ENCODE peak calls at places on chromosome 17, in seven cellular contexts. L is psoas muscle, P is PC-3, Z is AG04450, K is tibial artery, B is HFF-Myc, D is coronary artery. X is an unnamed sample.
A peak's percentile ranks its signal among the peaks of the same experiment; 100 is the strongest.

GRCh38 chr17:14316131-14316854 is 15.4 kb downstream of the HS3ST3B1 start:
- DNase-seq in L (no peak), P (no peak), Z (no peak), K (no peak), B (no peak), D (no peak), X (peak; percentile 26)

GRCh38 chr17:46771601-46772012 is 46.9 kb downstream of the WNT3 start:
- DNase-seq in L (no peak), P (peak; percentile 42), Z (no peak), K (no peak), B (no peak), D (no peak), X (no peak)

GRCh38 chr17:75181608-75182318 is 996 bp downstream of the SUMO2 start:
- DNase-seq in L (peak; percentile 33), P (no peak), Z (no peak), K (peak; percentile 23), B (no peak), D (peak; percentile 73), X (peak; percentile 50)

GRCh38 chr17:81348097-81349055 is 46.9 kb upstream of the BAHCC1 start:
- DNase-seq in L (no peak), P (no peak), Z (no peak), K (no peak), B (no peak), D (no peak), X (no peak)

GRCh38 chr17:37220609-37220953 is 155.2 kb upstream of the C17orf78 start:
- DNase-seq in L (no peak), P (peak; percentile 4), Z (peak; percentile 16), K (no peak), B (no peak), D (no peak), X (peak; percentile 57)

GRCh38 chr17:64236827-64237403 is 26.1 kb downstream of the TEX2 start:
- DNase-seq in L (no peak), P (peak; percentile 46), Z (no peak), K (no peak), B (no peak), D (no peak), X (peak; percentile 45)

GRCh38 chr17:81403671-81404534 is 8.6 kb downstream of the BAHCC1 start:
- DNase-seq in L (peak; percentile 43), P (no peak), Z (no peak), K (peak; percentile 67), B (no peak), D (no peak), X (no peak)

GRCh38 chr17:18921912-18922451 is 30.0 kb upstream of the SLC5A10 start:
- DNase-seq in L (no peak), P (peak; percentile 94), Z (peak; percentile 13), K (no peak), B (no peak), D (no peak), X (no peak)

GRCh38 chr17:80629298-80630028 is 84.8 kb downstream of the RPTOR start:
- DNase-seq in L (no peak), P (no peak), Z (no peak), K (no peak), B (no peak), D (no peak), X (no peak)

GRCh38 chr17:82018152-82019041 is 4.3 kb downstream of the CENPX start:
- DNase-seq in L (no peak), P (no peak), Z (no peak), K (no peak), B (no peak), D (no peak), X (no peak)

GRCh38 chr17:71501716-71502115 is 619.1 kb upstream of the SOX9 start:
- DNase-seq in L (no peak), P (no peak), Z (no peak), K (no peak), B (no peak), D (no peak), X (no peak)

GRCh38 chr17:55677449-55677848 is 45.2 kb downstream of the TMEM100 start:
- DNase-seq in L (no peak), P (no peak), Z (no peak), K (no peak), B (no peak), D (no peak), X (no peak)
- H3K4me3 ChIP-seq in L (no peak overlapping the region), P (no peak overlapping the region), Z (no peak overlapping the region), K (no peak overlapping the region), B (no peak overlapping the region), D (no peak overlapping the region), X (no peak overlapping the region)

GRCh38 chr17:9002610-9003354 is 18.5 kb upstream of the NTN1 start:
- DNase-seq in L (peak; percentile 27), P (no peak), Z (no peak), K (no peak), B (no peak), D (no peak), X (peak; percentile 82)
- H3K4me3 ChIP-seq in L (peak overlapping the region; percentile 56), P (no peak overlapping the region), Z (no peak overlapping the region), K (peak overlapping the region; percentile 60), B (no peak overlapping the region), D (peak overlapping the region; percentile 71), X (peak overlapping the region; percentile 66)

GRCh38 chr17:58487589-58488427 is at the start of gene HSF5:
- DNase-seq in L (peak; percentile 28), P (no peak), Z (no peak), K (no peak), B (no peak), D (no peak), X (no peak)
- H3K4me3 ChIP-seq in L (no peak within 1 kb of the TSS), P (no peak within 1 kb of the TSS), Z (no peak within 1 kb of the TSS), K (no peak within 1 kb of the TSS), B (no peak within 1 kb of the TSS), D (peak within 1 kb of the TSS; percentile 46), X (no peak within 1 kb of the TSS)

GRCh38 chr17:4583796-4584124 is 569 bp upstream of the SMTNL2 start:
- DNase-seq in L (no peak), P (no peak), Z (no peak), K (no peak), B (no peak), D (no peak), X (peak; percentile 81)
- H3K4me3 ChIP-seq in L (peak overlapping the region; percentile 81), P (no peak overlapping the region), Z (no peak overlapping the region), K (peak overlapping the region; percentile 48), B (no peak overlapping the region), D (peak overlapping the region; percentile 67), X (peak overlapping the region; percentile 54)

DNA sequence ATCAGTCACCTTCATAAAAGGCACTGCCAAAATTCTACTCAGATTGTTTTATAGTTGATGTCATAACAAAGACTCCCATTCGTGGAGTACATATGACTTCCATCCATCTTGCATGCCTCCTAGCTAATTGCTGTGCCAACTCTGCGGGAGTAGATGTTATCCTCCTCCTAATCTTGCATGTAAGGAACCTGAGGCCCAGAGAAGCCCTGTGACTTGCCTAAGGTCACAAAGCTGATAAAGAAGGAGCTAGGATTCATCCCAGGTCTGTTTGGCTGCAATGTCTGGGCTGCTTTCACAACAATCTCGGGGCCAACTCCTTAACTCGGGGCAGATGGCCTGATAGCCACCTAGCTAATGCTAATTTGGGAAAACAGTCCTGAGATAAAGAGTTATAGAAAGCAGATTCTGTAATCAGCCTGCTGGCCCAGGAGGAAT is 87.3 kb downstream of the YPEL2 start:
- DNase-seq in L (no peak), P (no peak), Z (no peak), K (no peak), B (no peak), D (no peak), X (no peak)
- H3K4me3 ChIP-seq in L (no peak overlapping the region), P (no peak overlapping the region), Z (no peak overlapping the region), K (no peak overlapping the region), B (no peak overlapping the region), D (no peak overlapping the region), X (no peak overlapping the region)

X was measured in neural progenitor cell.